ENCODE peak calls at places on chromosomes 13 and 19, in five cellular contexts. One of them, this sample, is unnamed. For H3K36me3, the result is how much of the 10 kb centered on the place peaks cover.

GRCh38 chr13:100209857-100210580 is 121.1 kb downstream of the PCCA start:
- DNase-seq in colonic mucosa: no peak
- DNase-seq in mucosa of descending colon: no peak
- DNase-seq in adrenal gland: no peak
- DNase-seq in neural progenitor cell: no peak
- DNase-seq in this sample: no peak

GRCh38 chr19:43467730-43468129 is 2.3 kb upstream of the LYPD3 start:
- DNase-seq in colonic mucosa: no peak
- DNase-seq in mucosa of descending colon: no peak
- DNase-seq in adrenal gland: peak
- DNase-seq in neural progenitor cell: no peak
- DNase-seq in this sample: no peak

GRCh38 chr19:29617336-29618266 is 11.5 kb downstream of the POP4 start:
- DNase-seq in colonic mucosa: no peak
- DNase-seq in mucosa of descending colon: peak
- DNase-seq in adrenal gland: no peak
- DNase-seq in neural progenitor cell: no peak
- DNase-seq in this sample: no peak

GRCh38 chr19:53190253-53190652 is 2.9 kb downstream of the ZNF665 start:
- DNase-seq in colonic mucosa: no peak
- DNase-seq in mucosa of descending colon: no peak
- DNase-seq in adrenal gland: no peak
- DNase-seq in neural progenitor cell: no peak
- DNase-seq in this sample: no peak

GRCh38 chr13:22082437-22083100 is 411.7 kb downstream of the FGF9 start:
- DNase-seq in colonic mucosa: no peak
- DNase-seq in mucosa of descending colon: no peak
- DNase-seq in adrenal gland: no peak
- DNase-seq in neural progenitor cell: no peak
- DNase-seq in this sample: no peak

GRCh38 chr19:56869886-56870285 is 29.4 kb upstream of the PEG3 start:
- DNase-seq in colonic mucosa: no peak
- DNase-seq in mucosa of descending colon: no peak
- DNase-seq in adrenal gland: no peak
- DNase-seq in neural progenitor cell: no peak
- DNase-seq in this sample: no peak

GRCh38 chr13:87661471-87661870 is 9.7 kb upstream of the SLITRK5 start:
- DNase-seq in colonic mucosa: no peak
- DNase-seq in mucosa of descending colon: no peak
- DNase-seq in adrenal gland: no peak
- DNase-seq in neural progenitor cell: no peak
- DNase-seq in this sample: no peak

GRCh38 chr19:51091895-51092873 is 9.5 kb upstream of the KLK14 start:
- DNase-seq in colonic mucosa: no peak
- DNase-seq in mucosa of descending colon: no peak
- DNase-seq in adrenal gland: no peak
- DNase-seq in neural progenitor cell: no peak
- DNase-seq in this sample: no peak

GRCh38 chr13:21871919-21872318 is 201.0 kb downstream of the FGF9 start:
- DNase-seq in colonic mucosa: no peak
- DNase-seq in mucosa of descending colon: no peak
- DNase-seq in adrenal gland: no peak
- DNase-seq in neural progenitor cell: no peak
- DNase-seq in this sample: no peak

GRCh38 chr19:40717325-40717879 is 490 bp downstream of the ITPKC start:
- DNase-seq in colonic mucosa: peak
- DNase-seq in mucosa of descending colon: no peak
- DNase-seq in adrenal gland: peak
- DNase-seq in neural progenitor cell: no peak
- DNase-seq in this sample: peak

GRCh38 chr19:40717880-40718773 is 1.2 kb downstream of the ITPKC start:
- DNase-seq in colonic mucosa: peak
- DNase-seq in mucosa of descending colon: peak
- DNase-seq in adrenal gland: peak
- DNase-seq in neural progenitor cell: peak
- DNase-seq in this sample: peak

GRCh38 chr19:40714519-40715299 is 2.0 kb downstream of the COQ8B start:
- DNase-seq in colonic mucosa: peak
- DNase-seq in mucosa of descending colon: peak
- DNase-seq in adrenal gland: peak
- DNase-seq in neural progenitor cell: peak
- DNase-seq in this sample: peak

GRCh38 chr19:40716031-40716654 is 543 bp downstream of the COQ8B start:
- DNase-seq in colonic mucosa: no peak
- DNase-seq in mucosa of descending colon: no peak
- DNase-seq in adrenal gland: peak
- DNase-seq in neural progenitor cell: no peak
- DNase-seq in this sample: no peak

GRCh38 chr19:40716655-40717324 is at the start of the genes COQ8B and ITPKC:
- DNase-seq in colonic mucosa: peak
- DNase-seq in mucosa of descending colon: peak
- DNase-seq in adrenal gland: peak
- DNase-seq in neural progenitor cell: peak
- DNase-seq in this sample: peak
- TF ChIP-seq CTCF in colonic mucosa: no peak
- TF ChIP-seq CTCF in mucosa of descending colon: peak
- TF ChIP-seq CTCF in adrenal gland: peak
- TF ChIP-seq CTCF in neural progenitor cell: peak
- TF ChIP-seq CTCF in this sample: no peak

DNA sequence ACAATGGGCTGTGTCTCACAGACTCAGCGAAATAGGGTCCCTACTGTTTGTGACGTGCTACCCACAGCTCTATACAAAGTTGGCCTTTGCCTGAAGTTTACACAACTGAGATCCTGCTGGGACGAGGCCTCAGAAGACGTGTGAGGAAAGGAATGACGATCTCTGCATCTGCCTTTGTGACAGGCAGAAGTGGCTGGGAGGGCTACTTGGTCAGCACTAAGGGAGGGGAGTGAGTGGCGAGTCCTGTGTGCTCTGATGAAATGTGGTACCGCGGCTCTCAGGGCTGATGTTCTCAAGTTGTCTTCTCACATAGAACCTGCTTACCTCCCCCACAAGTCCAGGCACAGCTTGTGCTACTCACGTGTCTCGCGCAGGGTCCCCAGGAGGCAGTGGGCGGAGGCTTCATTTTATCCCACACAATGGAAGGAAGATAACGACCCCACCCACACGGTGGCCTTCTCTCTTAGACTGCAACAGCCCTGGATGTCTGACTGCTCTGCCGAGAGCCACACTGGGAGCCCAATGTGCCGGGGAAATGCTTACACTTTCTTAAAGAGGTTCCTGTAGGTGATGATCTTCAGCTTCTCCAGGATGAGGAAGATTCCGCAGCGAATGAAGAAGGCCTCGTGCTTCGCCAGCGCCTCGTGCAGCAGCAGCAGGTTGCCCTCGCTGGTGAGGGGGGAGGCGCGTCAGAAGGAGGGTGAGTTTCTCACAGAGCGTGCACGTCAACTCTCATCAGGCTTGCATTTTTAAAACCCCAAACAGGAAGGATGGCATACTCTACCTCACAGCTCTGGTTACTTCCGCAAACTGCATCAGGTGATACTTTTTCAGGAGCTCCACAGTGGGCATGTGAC is 21.2 kb downstream of the PROZ start:
- DNase-seq in colonic mucosa: no peak
- DNase-seq in mucosa of descending colon: no peak
- DNase-seq in adrenal gland: no peak
- DNase-seq in neural progenitor cell: peak
- DNase-seq in this sample: no peak
- H3K36me3 ChIP-seq in colonic mucosa: under half
- H3K36me3 ChIP-seq in mucosa of descending colon: under half
- H3K36me3 ChIP-seq in adrenal gland: under half
- H3K36me3 ChIP-seq in neural progenitor cell: under half
- H3K36me3 ChIP-seq in this sample: under half

GRCh38 chr13:36130168-36130541 is 1.0 kb downstream of the DCLK1 start:
- DNase-seq in colonic mucosa: no peak
- DNase-seq in mucosa of descending colon: no peak
- DNase-seq in adrenal gland: no peak
- DNase-seq in neural progenitor cell: no peak
- DNase-seq in this sample: no peak
- TF ChIP-seq CTCF in colonic mucosa: no peak
- TF ChIP-seq CTCF in mucosa of descending colon: no peak
- TF ChIP-seq CTCF in adrenal gland: no peak
- TF ChIP-seq CTCF in neural progenitor cell: no peak
- TF ChIP-seq CTCF in this sample: no peak

GRCh38 chr13:98798849-98799645 is 46.6 kb upstream of the SLC15A1 start:
- DNase-seq in colonic mucosa: no peak
- DNase-seq in mucosa of descending colon: no peak
- DNase-seq in adrenal gland: no peak
- DNase-seq in neural progenitor cell: no peak
- DNase-seq in this sample: no peak
- H3K36me3 ChIP-seq in colonic mucosa: under half
- H3K36me3 ChIP-seq in mucosa of descending colon: under half
- H3K36me3 ChIP-seq in adrenal gland: under half
- H3K36me3 ChIP-seq in neural progenitor cell: under half
- H3K36me3 ChIP-seq in this sample: under half

GRCh38 chr13:33109801-33110200 is 93.6 kb downstream of the KL start:
- DNase-seq in colonic mucosa: no peak
- DNase-seq in mucosa of descending colon: no peak
- DNase-seq in adrenal gland: no peak
- DNase-seq in neural progenitor cell: peak
- DNase-seq in this sample: no peak
- TF ChIP-seq CTCF in colonic mucosa: no peak
- TF ChIP-seq CTCF in mucosa of descending colon: no peak
- TF ChIP-seq CTCF in adrenal gland: no peak
- TF ChIP-seq CTCF in neural progenitor cell: peak
- TF ChIP-seq CTCF in this sample: no peak

DNA sequence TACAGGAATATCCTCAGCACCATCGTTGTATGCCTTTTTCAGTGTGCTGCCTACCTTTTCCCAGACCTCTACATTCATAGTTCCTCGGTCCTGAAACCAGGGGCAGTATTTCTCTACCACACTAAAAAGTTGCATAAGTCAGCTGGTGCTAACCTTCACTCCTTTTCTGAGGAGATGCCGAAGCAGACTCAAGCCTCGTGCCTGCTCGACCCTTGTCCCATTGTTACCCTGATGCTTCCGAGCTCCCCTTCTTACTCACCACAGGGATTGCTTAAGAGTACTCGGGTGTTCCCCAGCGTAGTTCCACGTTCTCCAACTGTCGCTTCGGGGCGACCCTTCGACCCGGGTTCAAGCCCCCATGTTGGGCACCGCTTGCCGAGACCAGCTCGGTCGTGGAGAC is 19.0 kb upstream of the IL17D start:
- DNase-seq in colonic mucosa: no peak
- DNase-seq in mucosa of descending colon: no peak
- DNase-seq in adrenal gland: no peak
- DNase-seq in neural progenitor cell: no peak
- DNase-seq in this sample: no peak
- H3K36me3 ChIP-seq in colonic mucosa: under half
- H3K36me3 ChIP-seq in mucosa of descending colon: under half
- H3K36me3 ChIP-seq in adrenal gland: under half
- H3K36me3 ChIP-seq in neural progenitor cell: under half
- H3K36me3 ChIP-seq in this sample: under half

GRCh38 chr13:44276061-44276460 is 97.6 kb upstream of the SERP2 start:
- DNase-seq in colonic mucosa: no peak
- DNase-seq in mucosa of descending colon: no peak
- DNase-seq in adrenal gland: no peak
- DNase-seq in neural progenitor cell: no peak
- DNase-seq in this sample: no peak
- TF ChIP-seq CTCF in colonic mucosa: no peak
- TF ChIP-seq CTCF in mucosa of descending colon: no peak
- TF ChIP-seq CTCF in adrenal gland: no peak
- TF ChIP-seq CTCF in neural progenitor cell: no peak
- TF ChIP-seq CTCF in this sample: no peak

DNA sequence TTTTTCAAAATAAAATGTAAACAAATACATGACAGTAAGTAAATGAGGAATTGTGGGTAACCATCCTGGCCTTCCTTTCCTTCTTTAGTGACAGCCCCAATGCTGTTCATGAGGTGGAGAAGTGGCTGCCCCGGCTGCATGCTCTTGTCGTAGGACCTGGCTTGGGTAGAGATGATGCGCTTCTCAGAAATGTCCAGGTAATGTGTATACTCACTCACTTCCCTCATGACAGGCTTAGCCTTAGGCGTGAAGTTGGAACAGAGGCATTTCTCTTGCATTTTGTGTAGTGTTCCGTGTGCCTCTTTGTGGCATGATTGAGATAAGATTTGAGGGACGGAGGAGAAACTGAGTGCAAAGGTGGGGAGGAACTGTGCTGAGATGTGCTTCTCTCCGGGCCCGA is 12.0 kb downstream of the NAXD start:
- DNase-seq in colonic mucosa: no peak
- DNase-seq in mucosa of descending colon: no peak
- DNase-seq in adrenal gland: no peak
- DNase-seq in neural progenitor cell: no peak
- DNase-seq in this sample: no peak
- H3K36me3 ChIP-seq in colonic mucosa: under half
- H3K36me3 ChIP-seq in mucosa of descending colon: under half
- H3K36me3 ChIP-seq in adrenal gland: under half
- H3K36me3 ChIP-seq in neural progenitor cell: under half
- H3K36me3 ChIP-seq in this sample: under half

GRCh38 chr13:52809310-52809769 is 39.1 kb downstream of the PCDH8 start:
- DNase-seq in colonic mucosa: peak
- DNase-seq in mucosa of descending colon: peak
- DNase-seq in adrenal gland: peak
- DNase-seq in neural progenitor cell: peak
- DNase-seq in this sample: peak
- TF ChIP-seq CTCF in colonic mucosa: peak
- TF ChIP-seq CTCF in mucosa of descending colon: peak
- TF ChIP-seq CTCF in adrenal gland: peak
- TF ChIP-seq CTCF in neural progenitor cell: peak
- TF ChIP-seq CTCF in this sample: no peak

This sample was measured in breast epithelium.